ENCODE peak calls at places on chromosome 16, in eight cellular contexts. T is cardiac muscle cell, B is NCI-H1048, M is AG09319, N is A549, C is HT-29, P is ELR, D is lower leg skin. E is an unnamed sample.
A peak's percentile ranks its signal among the peaks of the same experiment; 100 is the strongest.

GRCh38 chr16:35560637-35560984 is 2101.2 kb downstream of the TP53TG3F start:
- DNase-seq in C (no peak), B (no peak), D (no peak), M (no peak), T (no peak), N (no peak), P (no peak), E (no peak)

GRCh38 chr16:86353934-86354333 is 156.4 kb upstream of the FOXF1 start:
- DNase-seq in C (no peak), T (no peak), D (no peak), M (no peak), N (no peak), P (no peak), B (no peak), E (no peak)

GRCh38 chr16:86509759-86510464 is 415 bp upstream of the FOXF1 start:
- DNase-seq in P (peak; percentile 93), D (no peak), B (no peak), T (peak; percentile 76), C (no peak), N (no peak), M (peak; percentile 90), E (peak; percentile 69)

GRCh38 chr16:57941016-57941656 is 29.8 kb downstream of the CNGB1 start:
- DNase-seq in B (no peak), D (peak; percentile 49), M (peak; percentile 15), T (peak; percentile 60), N (no peak), P (no peak), C (no peak), E (no peak)

GRCh38 chr16:29028457-29029167 is 43.8 kb downstream of the LAT start:
- DNase-seq in C (no peak), B (no peak), N (no peak), M (no peak), P (no peak), D (no peak), T (no peak), E (no peak)

GRCh38 chr16:49089533-49089932 is 192.1 kb downstream of the CBLN1 start:
- DNase-seq in P (no peak), N (no peak), M (no peak), C (no peak), D (no peak), B (no peak), T (no peak), E (no peak)

GRCh38 chr16:12729448-12729847 is 74.2 kb downstream of the CPPED1 start:
- DNase-seq in N (no peak), D (no peak), M (peak; percentile 24), B (no peak), P (peak; percentile 42), T (peak; percentile 3), C (no peak), E (no peak)

GRCh38 chr16:87371261-87371866 is 12.2 kb downstream of the FBXO31 start:
- DNase-seq in M (no peak), D (no peak), B (no peak), N (no peak), T (no peak), C (no peak), P (no peak), E (no peak)

GRCh38 chr16:23081675-23082119 is 67.6 kb downstream of the USP31 start:
- DNase-seq in N (peak; percentile 23), P (peak; percentile 24), C (no peak), M (peak; percentile 67), T (peak; percentile 24), B (no peak), D (no peak), E (no peak)

GRCh38 chr16:86798247-86799041 is 220.1 kb downstream of the FOXL1 start:
- DNase-seq in T (no peak), D (no peak), M (no peak), N (no peak), C (no peak), B (no peak), P (no peak), E (no peak)

GRCh38 chr16:19583665-19584300 is 28.3 kb downstream of the VPS35L start:
- DNase-seq in M (no peak), N (peak; percentile 30), C (peak; percentile 66), T (peak; percentile 72), P (peak; percentile 61), B (no peak), D (no peak), E (peak; percentile 32)

GRCh38 chr16:66382966-66383299 is 16.4 kb downstream of the CDH5 start:
- DNase-seq in B (no peak), P (peak; percentile 96), C (no peak), T (peak; percentile 77), N (peak; percentile 58), M (no peak), D (no peak), E (no peak)

GRCh38 chr16:89700649-89701424 is 668 bp downstream of the SPATA2L start:
- DNase-seq in N (peak; percentile 60), P (peak; percentile 68), B (peak; percentile 5), D (no peak), C (peak; percentile 77), M (no peak), T (peak; percentile 36), E (peak; percentile 53)

GRCh38 chr16:20868890-20869289 is 31.3 kb downstream of the DCUN1D3 start:
- DNase-seq in M (peak; percentile 45), P (peak; percentile 24), B (no peak), C (peak; percentile 37), T (peak; percentile 85), D (peak; percentile 50), N (no peak), E (no peak)

GRCh38 chr16:25838724-25839186 is 147.0 kb downstream of the HS3ST4 start:
- DNase-seq in P (peak; percentile 60), T (peak; percentile 61), C (peak; percentile 61), D (peak; percentile 15), N (peak; percentile 19), M (peak; percentile 5), B (peak; percentile 1), E (peak; percentile 29)

GRCh38 chr16:69311115-69311532 is at the start of gene VPS4A:
- DNase-seq in N (peak; percentile 80), M (peak; percentile 95), D (peak; percentile 95), C (peak; percentile 97), P (peak; percentile 96), T (peak; percentile 98), B (peak; percentile 19), E (peak; percentile 99)

GRCh38 chr16:77758508-77758907 is 29.9 kb upstream of the VAT1L start:
- DNase-seq in B (no peak), N (no peak), T (no peak), M (no peak), C (no peak), D (no peak), P (no peak), E (no peak)

GRCh38 chr16:49486350-49486749 is 112.7 kb downstream of the C16orf78 start:
- DNase-seq in N (no peak), M (no peak), P (no peak), C (no peak), T (no peak), D (no peak), B (no peak), E (no peak)

GRCh38 chr16:72891291-72892227 is 156.4 kb downstream of the ZFHX3 start:
- DNase-seq in N (no peak), C (no peak), D (no peak), P (no peak), T (no peak), B (no peak), M (no peak), E (no peak)

GRCh38 chr16:80554037-80554436 is 13.2 kb downstream of the DYNLRB2 start:
- DNase-seq in M (no peak), N (no peak), T (no peak), D (no peak), P (no peak), C (no peak), B (no peak), E (no peak)

GRCh38 chr16:2791174-2791573 is 3.8 kb upstream of the PRSS33 start:
- DNase-seq in D (no peak), N (no peak), M (no peak), C (no peak), B (no peak), P (no peak), T (no peak), E (no peak)

GRCh38 chr16:85158702-85159225 is 46.5 kb upstream of the CIBAR2 start:
- DNase-seq in D (no peak), B (no peak), T (no peak), M (no peak), C (no peak), P (no peak), N (no peak), E (no peak)

GRCh38 chr16:73015612-73016487 is 32.1 kb downstream of the ZFHX3 start:
- DNase-seq in N (peak; percentile 29), T (no peak), M (no peak), C (peak; percentile 72), P (no peak), D (peak; percentile 78), B (no peak), E (no peak)

GRCh38 chr16:1759511-1759910 is 11.8 kb downstream of the NME3 start:
- DNase-seq in M (no peak), D (no peak), T (no peak), N (no peak), C (no peak), B (no peak), P (no peak), E (no peak)

GRCh38 chr16:75043175-75043937 is 44.5 kb downstream of the ZNRF1 start:
- DNase-seq in B (no peak), M (no peak), C (no peak), T (peak; percentile 40), N (no peak), D (no peak), P (no peak), E (no peak)

GRCh38 chr16:82187829-82188228 is 17.8 kb upstream of the MPHOSPH6 start:
- DNase-seq in C (no peak), T (no peak), P (no peak), B (no peak), M (no peak), N (no peak), D (no peak), E (no peak)

GRCh38 chr16:59899940-59900339 is 1165.8 kb upstream of the GOT2 start:
- DNase-seq in T (no peak), C (peak; percentile 16), P (no peak), M (no peak), B (no peak), D (no peak), N (no peak), E (no peak)

GRCh38 chr16:28623172-28623711 is 13.4 kb upstream of the SULT1A1 start:
- DNase-seq in N (no peak), P (no peak), B (no peak), C (peak; percentile 49), D (no peak), T (peak; percentile 44), M (no peak), E (no peak)

GRCh38 chr16:75114179-75114945 is 2.2 kb downstream of the LDHD start:
- DNase-seq in T (no peak), B (no peak), D (no peak), P (no peak), C (no peak), M (no peak), N (no peak), E (no peak)

GRCh38 chr16:2712546-2712945 is 7.5 kb downstream of the PRSS27 start:
- DNase-seq in N (no peak), C (no peak), M (no peak), P (no peak), T (no peak), D (no peak), B (no peak), E (no peak)

GRCh38 chr16:83968891-83969672 is 1.0 kb downstream of the NECAB2 start:
- DNase-seq in N (no peak), P (no peak), M (no peak), T (no peak), D (no peak), B (no peak), C (no peak), E (peak; percentile 25)

GRCh38 chr16:56603589-56603988 is 4.8 kb upstream of the MT2A start:
- DNase-seq in T (peak; percentile 36), M (no peak), P (peak; percentile 74), B (no peak), C (peak; percentile 69), D (peak; percentile 37), N (peak; percentile 67), E (no peak)

GRCh38 chr16:75377971-75378386 is 55.3 kb downstream of the CFDP1 start:
- DNase-seq in B (no peak), T (peak; percentile 96), P (peak; percentile 98), D (peak; percentile 29), N (peak; percentile 18), M (peak; percentile 86), C (no peak), E (peak; percentile 7)

GRCh38 chr16:87303431-87303930 is 13.7 kb downstream of the C16orf95 start:
- DNase-seq in N (no peak), M (no peak), D (no peak), P (peak; percentile 34), C (no peak), T (no peak), B (no peak), E (no peak)

E was measured in nephron progenitor cell.